ENCODE peak calls at places on chromosomes 3 and 15, in four cellular contexts. R is CD8-positive, alpha-beta T cell; I is HL-60; F is tibial nerve. U is an unnamed sample. For H3K27me3, the result is how much of the 10 kb centered on the place peaks cover.

GRCh38 chr3:182490601-182491485 is 302.5 kb upstream of the ATP11B start:
- DNase-seq in R (no peak), I (no peak), F (peak), U (no peak)

GRCh38 chr15:29825205-29825604 is 2.9 kb upstream of the TJP1 start:
- DNase-seq in I (no peak), R (peak), F (no peak), U (peak)

GRCh38 chr15:35827156-35827555 is 281.2 kb upstream of the DPH6 start:
- DNase-seq in I (no peak), R (no peak), F (no peak), U (no peak)

GRCh38 chr3:65833761-65834505 is 204.8 kb downstream of the MAGI1 start:
- DNase-seq in R (no peak), F (no peak), I (no peak), U (no peak)

GRCh38 chr3:157156844-157157635 is 2.9 kb downstream of the CCNL1 start:
- DNase-seq in I (no peak), R (no peak), F (no peak), U (no peak)

GRCh38 chr3:12194669-12195161 is 36.0 kb upstream of the TIMP4 start:
- DNase-seq in I (no peak), R (no peak), F (no peak), U (peak)

GRCh38 chr15:89647191-89647851 is 7.9 kb downstream of the KIF7 start:
- DNase-seq in R (no peak), I (peak), F (peak), U (peak)

GRCh38 chr3:108006077-108006675 is 84.7 kb downstream of the CD47 start:
- DNase-seq in I (no peak), F (no peak), R (no peak), U (no peak)

GRCh38 chr15:77568960-77569646 is 63.6 kb downstream of the LINGO1 start:
- DNase-seq in I (no peak), F (peak), R (no peak), U (no peak)

GRCh38 chr3:162525052-162525451 is 1028.4 kb downstream of the OTOL1 start:
- DNase-seq in I (no peak), F (peak), R (no peak), U (no peak)

GRCh38 chr15:40289140-40289775 is 6.4 kb upstream of the ANKRD63 start:
- DNase-seq in R (no peak), I (no peak), F (no peak), U (no peak)

GRCh38 chr15:25136119-25136518 is 181.3 kb downstream of the SNRPN start:
- DNase-seq in R (no peak), F (no peak), I (no peak), U (no peak)

GRCh38 chr3:102505542-102505941 is 70.7 kb downstream of the ZPLD1 start:
- DNase-seq in I (no peak), R (no peak), F (no peak), U (no peak)

GRCh38 chr15:69074843-69075224 is 60.3 kb downstream of the NOX5 start:
- DNase-seq in F (no peak), R (no peak), I (no peak), U (no peak)

GRCh38 chr3:120568198-120568523 is 28.0 kb upstream of the NDUFB4 start:
- DNase-seq in F (no peak), I (no peak), R (no peak), U (no peak)

GRCh38 chr3:121836069-121836468 is 1.1 kb downstream of the EAF2 start:
- DNase-seq in I (no peak), R (no peak), F (no peak), U (no peak)

GRCh38 chr3:35263477-35263876 is 375.8 kb upstream of the ARPP21 start:
- DNase-seq in R (no peak), I (no peak), F (no peak), U (no peak)

GRCh38 chr15:80121546-80121945 is 31.3 kb upstream of the FAH start:
- DNase-seq in R (no peak), I (no peak), F (no peak), U (no peak)

GRCh38 chr3:184016820-184017671 is 638 bp downstream of the ABCC5 start:
- DNase-seq in F (peak), I (peak), R (no peak), U (no peak)

GRCh38 chr3:101926594-101927105 is 77.3 kb downstream of the NFKBIZ start:
- DNase-seq in R (no peak), F (no peak), I (no peak), U (no peak)

GRCh38 chr15:41024141-41024540 is 70.9 kb downstream of the CHAC1 start:
- DNase-seq in I (no peak), F (no peak), R (no peak), U (no peak)

GRCh38 chr15:95932141-95932540 is 398.4 kb upstream of the NR2F2 start:
- DNase-seq in R (no peak), I (no peak), F (no peak), U (no peak)

GRCh38 chr3:136311256-136311655 is 61.1 kb downstream of the PCCB start:
- DNase-seq in F (no peak), R (no peak), I (no peak), U (no peak)

GRCh38 chr3:557972-558371 is 361.4 kb downstream of the CHL1 start:
- DNase-seq in F (no peak), R (no peak), I (no peak), U (no peak)

GRCh38 chr3:59766165-59766872 is 716.5 kb upstream of the CFAP20DC start:
- DNase-seq in I (no peak), F (peak), R (no peak), U (no peak)

GRCh38 chr15:34248190-34248589 is 23.4 kb downstream of the EMC4 start:
- DNase-seq in F (no peak), I (no peak), R (no peak), U (no peak)

GRCh38 chr3:147395975-147396708 is 10.2 kb downstream of the ZIC4 start:
- DNase-seq in F (no peak), I (no peak), R (no peak), U (no peak)

GRCh38 chr3:147393261-147393964 is 12.9 kb downstream of the ZIC4 start:
- DNase-seq in F (no peak), R (no peak), I (no peak), U (no peak)

GRCh38 chr3:147392083-147392916 is 14.0 kb downstream of the ZIC4 start:
- DNase-seq in I (no peak), R (no peak), F (no peak), U (no peak)

GRCh38 chr3:147396709-147397046 is 9.7 kb downstream of the ZIC4 start:
- DNase-seq in R (no peak), F (no peak), I (no peak), U (no peak)

DNA sequence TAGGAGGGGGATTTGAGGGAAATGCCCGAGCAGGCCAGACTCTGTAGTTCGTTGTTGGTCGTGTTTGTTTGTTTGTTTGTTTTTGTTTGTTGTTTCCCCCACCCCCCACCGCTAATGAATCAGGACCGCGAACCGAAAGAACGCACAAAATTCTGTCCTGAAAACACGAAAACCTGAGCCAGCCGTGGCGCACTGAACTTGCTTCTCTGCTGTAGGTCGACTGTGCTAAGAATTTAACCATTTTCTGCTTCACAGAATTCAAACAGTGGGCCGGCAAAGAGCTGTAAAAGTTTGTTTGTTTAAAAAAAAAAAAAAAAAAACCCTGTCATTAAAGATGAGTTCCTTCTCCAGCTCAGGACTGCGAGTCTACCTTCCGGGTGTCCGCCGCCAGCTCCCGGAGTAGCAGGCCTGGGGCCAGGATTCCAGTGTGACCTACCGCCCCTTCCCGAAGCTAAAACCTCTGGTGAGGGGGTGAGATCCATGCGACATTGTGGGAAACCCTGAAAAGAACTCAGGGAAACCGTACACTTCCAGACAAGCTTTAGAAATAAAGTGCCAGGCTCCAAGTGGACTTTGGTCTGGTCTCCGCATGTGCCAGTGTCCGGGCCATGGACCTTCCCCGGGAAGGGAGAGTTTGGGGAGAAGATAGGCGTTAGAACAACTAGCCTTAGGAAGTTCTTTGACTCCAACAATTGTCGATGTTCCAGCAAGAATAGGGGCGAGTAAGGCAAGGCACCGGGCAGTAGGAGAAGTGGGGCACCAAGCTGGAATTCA is 12.0 kb downstream of the ZIC4 start:
- DNase-seq in F (no peak), R (no peak), I (no peak), U (no peak)
- H3K27me3 ChIP-seq in F (half or more), R (under half), I (half or more), U (under half)

GRCh38 chr15:47066386-47066785 is 650.9 kb upstream of the SEMA6D start:
- DNase-seq in I (no peak), F (no peak), R (no peak), U (peak)
- H3K27ac ChIP-seq in I (no peak), F (no peak), R (no peak), U (no peak)

DNA sequence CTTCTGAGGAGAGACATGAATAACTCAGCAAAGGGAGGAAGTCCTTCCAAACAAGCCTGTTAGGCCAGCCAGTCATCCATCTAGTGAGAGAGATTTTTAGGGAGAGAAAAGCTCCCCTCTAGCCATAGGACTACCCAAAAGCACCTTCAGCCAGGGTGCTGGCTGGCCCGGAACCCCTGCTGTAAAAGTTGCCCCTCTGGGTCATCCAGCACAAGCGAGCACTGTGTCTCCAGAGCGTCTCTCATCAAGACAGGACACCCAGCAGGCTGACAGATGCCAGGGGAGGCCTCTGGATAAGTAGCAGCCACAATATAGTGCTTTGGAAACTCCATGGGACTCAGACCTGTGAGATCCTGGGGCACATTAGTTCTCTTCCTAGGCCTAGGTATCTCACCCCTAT is 24.5 kb downstream of the ANXA2 start:
- DNase-seq in R (no peak), F (no peak), I (no peak), U (no peak)
- H3K4me3 ChIP-seq in R (no peak), F (no peak), I (no peak), U (no peak)

GRCh38 chr15:66187271-66187670 is 66.3 kb downstream of the MEGF11 start:
- DNase-seq in F (no peak), I (no peak), R (no peak), U (no peak)
- H3K27me3 ChIP-seq in F (under half), I (under half), R (under half), U (under half)

GRCh38 chr15:93213281-93213680 is 124.3 kb upstream of the RGMA start:
- DNase-seq in F (peak), R (no peak), I (no peak), U (no peak)

GRCh38 chr15:93205413-93205812 is 116.4 kb upstream of the RGMA start:
- DNase-seq in R (no peak), I (no peak), F (peak), U (no peak)

GRCh38 chr15:93210995-93211394 is 122.0 kb upstream of the RGMA start:
- DNase-seq in R (no peak), I (no peak), F (no peak), U (no peak)

GRCh38 chr15:93212578-93212977 is 123.6 kb upstream of the RGMA start:
- DNase-seq in R (no peak), F (no peak), I (no peak), U (no peak)

DNA sequence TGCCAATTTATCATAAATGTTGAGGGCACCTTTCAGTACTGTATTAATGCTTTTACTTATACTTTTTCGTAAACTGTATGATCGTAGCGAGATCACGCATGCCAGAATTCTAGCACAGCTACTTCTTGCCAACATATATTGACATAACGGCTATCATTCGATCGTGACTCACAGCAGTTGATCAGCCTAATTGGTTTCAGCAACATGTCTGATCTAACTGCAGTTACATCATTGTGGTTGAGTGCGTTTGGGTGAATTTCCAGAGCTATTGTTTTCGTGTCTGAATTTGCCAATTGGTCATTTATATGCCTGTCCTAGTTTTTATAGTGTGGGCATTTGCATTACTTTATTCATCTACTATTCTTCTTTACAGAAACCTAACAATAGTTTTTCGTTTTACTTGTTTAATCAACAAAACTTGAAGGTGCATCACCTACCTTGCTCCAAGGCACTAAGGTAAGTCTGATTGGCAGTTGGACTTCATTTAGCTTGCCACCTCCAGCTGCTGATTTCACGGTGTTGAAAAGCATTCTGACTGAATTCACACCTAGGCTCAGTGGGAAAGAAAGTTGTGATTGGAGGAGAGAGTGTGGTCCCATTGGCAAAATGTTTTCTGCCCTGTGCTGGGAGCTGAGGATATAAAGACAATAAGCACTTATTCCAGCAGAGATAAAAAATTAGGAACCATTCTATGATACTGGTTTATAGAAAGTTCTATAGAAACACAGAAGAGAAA is 120.8 kb upstream of the RGMA start:
- DNase-seq in I (no peak), F (no peak), R (no peak), U (no peak)
- H3K27ac ChIP-seq in I (no peak), F (no peak), R (no peak), U (no peak)

GRCh38 chr3:39806820-39807219 is 2.6 kb upstream of the MYRIP start:
- DNase-seq in R (no peak), F (no peak), I (no peak), U (no peak)

GRCh38 chr3:39810647-39811161 is 1.3 kb downstream of the MYRIP start:
- DNase-seq in R (no peak), F (no peak), I (no peak), U (no peak)

GRCh38 chr3:39809181-39809994 is at the start of gene MYRIP:
- DNase-seq in I (peak), F (no peak), R (no peak), U (no peak)

GRCh38 chr3:39809995-39810595 is 686 bp downstream of the MYRIP start:
- DNase-seq in R (no peak), I (no peak), F (no peak), U (no peak)

DNA sequence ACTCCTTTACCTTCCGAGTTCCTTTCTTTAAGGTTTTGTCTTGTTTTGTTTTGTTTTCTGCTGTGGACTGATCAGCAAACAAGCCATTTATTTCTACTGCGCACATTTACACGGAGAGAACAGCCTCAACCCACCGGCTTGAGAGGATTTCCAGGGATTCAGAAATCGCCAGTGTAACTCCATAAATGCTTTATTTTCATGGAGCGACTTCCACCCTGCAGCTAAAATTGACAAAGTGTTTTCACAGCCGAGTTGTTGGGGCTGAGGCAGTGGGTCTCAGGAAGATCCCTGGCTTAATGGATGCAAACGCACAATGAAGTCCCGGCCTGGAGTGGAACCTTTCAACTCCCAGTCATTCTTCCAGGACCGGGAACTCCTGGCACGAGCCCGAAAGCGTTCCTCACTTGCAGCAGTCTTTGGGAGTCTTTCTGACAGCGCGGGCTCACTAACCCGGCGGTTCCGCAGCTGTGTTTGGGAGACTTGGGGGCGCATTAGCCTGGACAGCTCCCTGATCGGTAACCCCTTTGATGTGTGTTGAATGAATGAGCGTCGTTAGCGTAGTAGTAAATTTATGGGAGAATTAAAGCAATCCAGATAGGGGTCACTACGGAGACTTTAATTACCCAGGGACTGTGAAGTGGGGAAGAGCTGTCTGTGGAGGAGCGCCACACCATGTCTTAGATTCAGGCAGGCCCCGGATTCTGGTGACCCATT is 785 bp upstream of the MYRIP start:
- DNase-seq in R (no peak), F (no peak), I (no peak), U (no peak)
- H3K4me3 ChIP-seq in R (no peak), F (peak), I (peak), U (no peak)

GRCh38 chr3:38030126-38031021 is 932 bp upstream of the PLCD1 start:
- DNase-seq in R (no peak), F (no peak), I (no peak), U (no peak)
- H3K27me3 ChIP-seq in R (under half), F (under half), I (under half), U (under half)

GRCh38 chr3:138390582-138390932 is 42.2 kb downstream of the MRAS start:
- DNase-seq in R (no peak), F (no peak), I (no peak), U (no peak)
- H3K27ac ChIP-seq in R (no peak), F (peak), I (no peak), U (no peak)